ENCODE peak calls at places on chromosomes 6 and 20, in four cellular contexts. A is SK-N-SH, I is AG10803, Z is omental fat pad. V is an unnamed sample.

GRCh38 chr6:111210074-111210729 is 122.9 kb downstream of the SLC16A10 start:
- DNase-seq in A (peak), I (peak), Z (no peak), V (no peak)

GRCh38 chr20:35791823-35792222 is 20.0 kb downstream of the PHF20 start:
- DNase-seq in A (no peak), I (peak), Z (no peak), V (no peak)

GRCh38 chr6:26223677-26224546 is 136.7 kb downstream of the HFE start:
- DNase-seq in A (peak), I (peak), Z (no peak), V (no peak)

GRCh38 chr6:16519265-16520242 is 241.7 kb downstream of the ATXN1 start:
- DNase-seq in A (peak), I (no peak), Z (no peak), V (no peak)

GRCh38 chr6:121932071-121933009 is 467.1 kb upstream of the HSF2 start:
- DNase-seq in A (peak), I (peak), Z (no peak), V (no peak)

GRCh38 chr20:1893721-1894470 is 1.3 kb upstream of the SIRPA start:
- DNase-seq in A (no peak), I (no peak), Z (no peak), V (no peak)

GRCh38 chr6:6851059-6851658 is 256.6 kb upstream of the RREB1 start:
- DNase-seq in A (no peak), I (peak), Z (no peak), V (no peak)

GRCh38 chr20:47973519-47974233 is 188.4 kb upstream of the SULF2 start:
- DNase-seq in A (no peak), I (no peak), Z (no peak), V (no peak)

GRCh38 chr20:32485126-32485769 is 99.9 kb downstream of the NOL4L start:
- DNase-seq in A (peak), I (peak), Z (peak), V (peak)

GRCh38 chr6:33633084-33633461 is 12.0 kb downstream of the ITPR3 start:
- DNase-seq in A (no peak), I (no peak), Z (no peak), V (no peak)

GRCh38 chr6:134909701-134910595 is 40.0 kb downstream of the ALDH8A1 start:
- DNase-seq in A (no peak), I (no peak), Z (no peak), V (no peak)

GRCh38 chr20:35010405-35011192 is 54.9 kb downstream of the MYH7B start:
- DNase-seq in A (no peak), I (no peak), Z (peak), V (no peak)

DNA sequence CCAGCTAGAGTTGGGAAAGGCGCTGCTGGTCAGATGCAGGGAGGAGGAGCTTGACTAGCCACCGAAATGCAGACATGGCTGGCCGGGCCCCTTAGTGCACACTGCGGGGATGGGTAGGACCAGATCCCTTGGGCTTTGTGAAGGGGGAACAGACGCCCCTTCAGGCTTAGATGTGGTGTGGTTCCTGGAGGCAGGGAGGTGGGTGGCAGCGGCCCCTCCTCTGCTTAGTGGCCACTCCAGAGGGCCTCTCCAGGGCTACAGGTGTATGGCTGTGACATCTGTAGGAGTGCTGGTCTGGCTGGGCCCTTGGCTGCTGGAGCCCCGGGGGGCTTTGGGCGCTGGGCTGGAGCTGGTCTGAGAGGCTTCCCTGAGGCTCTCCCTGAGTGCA is 5.9 kb downstream of the CCND3 start:
- DNase-seq in A (no peak), I (no peak), Z (no peak), V (no peak)
- TF ChIP-seq CTCF in A (no peak), I (no peak), Z (no peak), V (no peak)

DNA sequence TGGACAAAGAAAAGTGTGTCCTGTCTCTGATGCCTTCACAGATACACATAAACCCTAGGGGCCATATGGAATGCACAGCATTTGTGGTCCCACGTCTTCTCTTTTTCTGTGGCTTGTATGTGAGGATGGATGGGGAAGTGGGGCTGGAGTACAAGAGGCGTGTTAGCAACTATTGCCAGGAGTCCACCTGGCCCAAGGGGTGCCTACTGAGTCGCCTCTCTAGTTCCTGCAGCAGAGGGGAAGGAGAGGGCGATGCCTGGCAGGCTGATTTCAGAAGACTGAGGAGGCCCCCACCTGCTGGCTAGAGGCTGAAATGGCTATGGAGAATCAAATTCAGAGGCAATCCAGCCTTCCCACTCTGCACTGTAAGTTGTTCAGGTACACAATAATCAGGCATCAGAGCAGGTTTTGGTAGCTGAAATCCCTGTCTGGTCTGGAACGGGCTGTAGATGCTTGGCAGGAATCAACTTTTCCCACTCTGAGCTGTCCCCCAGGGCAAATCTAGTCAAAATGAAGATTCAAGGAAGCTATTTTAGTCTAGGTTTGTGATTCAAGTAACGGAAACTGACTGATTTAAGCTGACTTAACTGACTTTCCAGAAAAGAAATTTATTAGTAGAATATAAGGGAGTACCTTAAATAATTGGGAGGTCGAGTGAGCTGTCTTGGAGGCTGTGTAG is 14.9 kb upstream of the PPARD start:
- DNase-seq in A (peak), I (peak), Z (no peak), V (no peak)
- TF ChIP-seq CTCF in A (peak), I (peak), Z (no peak), V (no peak)

GRCh38 chr6:143964667-143965066 is 43.4 kb downstream of the PLAGL1 start:
- DNase-seq in A (no peak), I (peak), Z (no peak), V (no peak)
- TF ChIP-seq CTCF in A (no peak), I (no peak), Z (no peak), V (no peak)

GRCh38 chr6:141735126-141735525 is 397.6 kb upstream of the GJE1 start:
- DNase-seq in A (no peak), I (no peak), Z (no peak), V (no peak)

DNA sequence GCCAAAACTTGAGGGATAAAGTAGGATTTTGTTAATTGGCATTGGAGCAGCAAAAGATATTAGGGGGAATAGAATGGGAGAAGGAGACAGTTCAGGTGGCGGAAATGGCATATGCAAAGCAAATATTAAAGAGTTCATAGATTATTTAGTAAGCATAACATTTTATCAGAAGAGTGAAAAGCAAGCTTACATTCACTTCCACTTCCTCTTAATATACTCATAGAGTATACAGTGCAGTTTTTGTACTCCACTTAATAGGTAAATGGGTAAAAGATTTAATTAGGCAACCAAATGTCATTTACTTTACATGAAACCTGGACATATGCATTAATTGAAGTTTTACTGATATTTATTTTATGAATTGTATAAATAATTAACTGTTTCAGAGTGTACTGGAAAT is 398.3 kb upstream of the GJE1 start:
- DNase-seq in A (no peak), I (no peak), Z (no peak), V (no peak)
- TF ChIP-seq CTCF in A (no peak), I (no peak), Z (no peak), V (no peak)

GRCh38 chr20:56989516-56989915 is 276.9 kb downstream of the BMP7 start:
- DNase-seq in A (no peak), I (no peak), Z (no peak), V (no peak)
- TF ChIP-seq CTCF in A (no peak), I (no peak), Z (no peak), V (no peak)

V was measured in mesothelial cell of epicardium.